ENCODE peak calls at places on chromosomes 13 and 19, in five cellular contexts. I is neural progenitor cell, J is endothelial cell, F is stomach, D is AG04450. T is an unnamed sample.

GRCh38 chr13:80841346-80841882 is 500.5 kb upstream of the SPRY2 start:
- DNase-seq in I (no peak), J (no peak), F (no peak), D (no peak), T (no peak)

GRCh38 chr19:19591133-19591825 is 27.2 kb downstream of the PBX4 start:
- DNase-seq in I (peak; percentile 34), J (no peak), F (peak; percentile 53), D (peak; percentile 95), T (no peak)

GRCh38 chr13:89393758-89394157 is 1722.6 kb downstream of the SLITRK5 start:
- DNase-seq in I (no peak), J (no peak), F (no peak), D (no peak), T (no peak)

GRCh38 chr19:37506387-37507166 is at the start of gene ZNF793:
- DNase-seq in I (peak; percentile 90), J (peak; percentile 86), F (peak; percentile 75), D (peak; percentile 10), T (peak; percentile 74)

GRCh38 chr19:2246014-2246620 is 3.0 kb upstream of the AMH start:
- DNase-seq in I (no peak), J (no peak), F (no peak), D (no peak), T (no peak)

GRCh38 chr13:33496336-33496735 is 210.8 kb upstream of the STARD13 start:
- DNase-seq in I (no peak), J (no peak), F (no peak), D (no peak), T (no peak)

GRCh38 chr13:40665754-40666057 is 735 bp downstream of the FOXO1 start:
- DNase-seq in I (no peak), J (no peak), F (no peak), D (no peak), T (no peak)

GRCh38 chr19:7970716-7971448 is 27.4 kb upstream of the TIMM44 start:
- DNase-seq in I (peak; percentile 86), J (peak; percentile 69), F (peak; percentile 30), D (no peak), T (peak; percentile 48)

GRCh38 chr19:39544920-39545319 is 5.0 kb upstream of the EID2 start:
- DNase-seq in I (no peak), J (no peak), F (no peak), D (no peak), T (no peak)